ENCODE peak calls at places on chromosomes 7 and 10, in five cellular contexts. G is GM12878, N is K562, U is HepG2, D is H1. B is an unnamed sample. For H4K20me1, the result is how much of the 10 kb centered on the place peaks cover.

GRCh38 chr7:2193120-2193519 is 39.6 kb downstream of the MAD1L1 start:
- DNase-seq in G (no peak), N (no peak), U (no peak), D (no peak), B (peak)

GRCh38 chr7:70812511-70812910 is 319.4 kb upstream of the GALNT17 start:
- DNase-seq in G (no peak), N (no peak), U (peak), D (no peak), B (no peak)

GRCh38 chr10:18571780-18572179 is 79.6 kb downstream of the NSUN6 start:
- DNase-seq in G (no peak), N (no peak), U (no peak), D (no peak), B (no peak)

GRCh38 chr7:151451626-151452025 is 11.7 kb upstream of the CRYGN start:
- DNase-seq in G (no peak), N (no peak), U (no peak), D (no peak), B (no peak)

GRCh38 chr10:105986896-105987638 is 1177.4 kb downstream of the SORCS1 start:
- DNase-seq in G (no peak), N (no peak), U (no peak), D (no peak), B (no peak)

GRCh38 chr7:70735313-70735712 is 396.6 kb upstream of the GALNT17 start:
- DNase-seq in G (no peak), N (no peak), U (no peak), D (no peak), B (no peak)

GRCh38 chr7:86643478-86644281 is at the start of gene GRM3:
- DNase-seq in G (no peak), N (peak), U (no peak), D (peak), B (peak)

GRCh38 chr10:47016564-47016963 is 105.3 kb downstream of the PTPN20 start:
- DNase-seq in G (no peak), N (no peak), U (no peak), D (no peak), B (no peak)

GRCh38 chr7:100689230-100690135 is 4.6 kb downstream of the GIGYF1 start:
- DNase-seq in G (no peak), N (no peak), U (no peak), D (no peak), B (no peak)

GRCh38 chr10:52318822-52319464 is 4.9 kb downstream of the DKK1 start:
- DNase-seq in G (no peak), N (no peak), U (peak), D (no peak), B (no peak)

GRCh38 chr10:79483299-79483698 is 29.0 kb upstream of the EIF5AL1 start:
- DNase-seq in G (no peak), N (no peak), U (no peak), D (no peak), B (no peak)

GRCh38 chr7:73519867-73520672 is 2.0 kb downstream of the BAZ1B start:
- DNase-seq in G (no peak), N (peak), U (peak), D (no peak), B (no peak)

GRCh38 chr10:92834331-92834730 is 14.0 kb upstream of the EXOC6 start:
- DNase-seq in G (no peak), N (no peak), U (no peak), D (no peak), B (no peak)

GRCh38 chr7:93178213-93178612 is 30.0 kb upstream of the SAMD9L start:
- DNase-seq in G (no peak), N (peak), U (no peak), D (no peak), B (peak)

GRCh38 chr7:95229301-95229700 is 95.0 kb downstream of the PON1 start:
- DNase-seq in G (no peak), N (no peak), U (no peak), D (no peak), B (no peak)
- TF ChIP-seq GABPA in G (no peak), N (no peak), U (no peak), D (no peak), B (no peak)

GRCh38 chr7:106823631-106824030 is 41.5 kb upstream of the PIK3CG start:
- DNase-seq in G (no peak), N (no peak), U (peak), D (no peak), B (no peak)
- TF ChIP-seq SIN3A in G (no peak), N (no peak), U (no peak), D (no peak), B (no peak)

GRCh38 chr10:15348579-15348978 is 22.5 kb downstream of the FAM171A1 start:
- DNase-seq in G (no peak), N (no peak), U (no peak), D (no peak), B (no peak)
- H4K20me1 ChIP-seq in G (under half), N (under half), U (under half), D (under half), B (under half)

GRCh38 chr7:127582361-127582760 is 3.0 kb downstream of the GCC1 start:
- DNase-seq in G (no peak), N (no peak), U (peak), D (no peak), B (no peak)
- TF ChIP-seq GABPA in G (no peak), N (no peak), U (no peak), D (no peak), B (no peak)

DNA sequence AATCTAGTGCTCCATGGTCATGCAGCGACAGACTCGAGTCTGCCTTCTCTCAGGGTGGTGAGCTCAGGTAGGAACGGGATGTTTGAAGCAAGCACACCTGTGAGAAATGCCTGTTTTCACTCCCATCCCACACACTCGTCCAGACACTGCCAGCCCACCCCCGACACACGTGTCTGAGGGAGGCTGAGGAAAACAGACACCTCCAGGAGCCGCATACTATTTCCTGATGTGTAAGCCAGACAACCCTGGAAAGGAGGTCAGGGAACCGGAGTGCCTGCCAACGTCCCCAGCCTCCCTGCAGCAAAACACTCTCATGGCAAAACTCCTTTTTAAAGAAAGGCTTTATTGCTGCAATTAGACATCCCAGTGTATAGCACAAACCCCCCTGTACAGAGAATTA is 80.2 kb downstream of the ALOX5 start:
- DNase-seq in G (no peak), N (no peak), U (no peak), D (no peak), B (no peak)
- TF ChIP-seq SIN3A in G (no peak), N (no peak), U (no peak), D (no peak), B (no peak)

GRCh38 chr10:125120046-125120710 is 40.2 kb downstream of the CTBP2 start:
- DNase-seq in G (no peak), N (no peak), U (no peak), D (no peak), B (no peak)
- H4K20me1 ChIP-seq in G (under half), N (under half), U (under half), D (half or more), B (half or more)

GRCh38 chr10:94481410-94481809 is 64.2 kb upstream of the HELLS start:
- DNase-seq in G (no peak), N (no peak), U (no peak), D (no peak), B (no peak)
- TF ChIP-seq GABPA in G (no peak), N (no peak), U (no peak), D (no peak), B (no peak)

DNA sequence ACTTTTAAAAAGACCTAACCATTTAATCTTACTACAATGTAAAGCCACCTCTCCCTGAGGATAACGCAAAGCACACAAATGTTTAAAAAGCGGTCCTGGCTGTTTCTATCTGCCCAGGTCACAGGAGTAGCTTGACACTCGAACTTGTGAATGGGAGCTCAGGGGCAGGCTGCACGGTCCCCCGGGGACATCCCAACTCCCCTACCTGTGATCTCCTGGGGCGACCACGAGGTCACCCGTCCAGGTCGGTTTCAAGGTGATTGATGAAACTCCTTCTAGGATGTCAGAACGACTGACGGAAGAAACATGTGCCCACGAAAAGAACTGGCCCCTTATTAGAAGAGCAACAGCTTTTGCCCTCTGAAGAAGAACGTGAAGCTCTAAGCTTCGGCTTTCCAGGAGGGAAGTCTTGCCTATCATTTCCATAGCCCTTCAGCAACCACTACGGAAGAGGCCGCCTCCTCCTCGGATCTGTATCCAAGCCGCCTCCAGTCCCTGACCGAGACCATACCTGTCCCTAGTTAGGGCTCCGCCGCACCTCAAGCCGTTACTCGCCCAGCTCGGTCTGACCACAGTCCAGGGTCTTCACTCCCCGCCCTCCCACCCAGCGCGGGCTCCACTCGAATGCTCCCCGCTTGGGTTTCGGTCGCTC is 449 bp downstream of the CYCS start:
- DNase-seq in G (no peak), N (peak), U (no peak), D (no peak), B (peak)
- TF ChIP-seq SIN3A in G (no peak), N (peak), U (no peak), D (no peak), B (no peak)

GRCh38 chr10:125124114-125124486 is 36.3 kb downstream of the CTBP2 start:
- DNase-seq in G (no peak), N (no peak), U (no peak), D (no peak), B (no peak)
- H4K20me1 ChIP-seq in G (under half), N (under half), U (under half), D (half or more), B (half or more)

GRCh38 chr7:26005683-26006410 is 146.2 kb upstream of the NFE2L3 start:
- DNase-seq in G (no peak), N (no peak), U (no peak), D (no peak), B (no peak)
- TF ChIP-seq GABPA in G (no peak), N (no peak), U (no peak), D (no peak), B (no peak)

B was measured in SK-N-SH.